ENCODE peak calls at places on chromosomes 2 and 18, in four cellular contexts. O, K, A and Q are unnamed samples.

GRCh38 chr18:10457798-10458197 is 3.4 kb downstream of the APCDD1 start:
- DNase-seq in O (peak; percentile 16), K (no peak), A (no peak), Q (no peak)

GRCh38 chr2:219962801-219963200 is 335.4 kb downstream of the SLC4A3 start:
- DNase-seq in O (no peak), K (no peak), A (no peak), Q (no peak)

GRCh38 chr2:80105020-80105419 is 199.5 kb downstream of the LRRTM1 start:
- DNase-seq in O (no peak), K (no peak), A (no peak), Q (no peak)

GRCh38 chr18:22650247-22650646 is 232.5 kb upstream of the CTAGE1 start:
- DNase-seq in O (no peak), K (no peak), A (peak; percentile 77), Q (no peak)

GRCh38 chr2:7880561-7880960 is 801.3 kb upstream of the ID2 start:
- DNase-seq in O (no peak), K (no peak), A (no peak), Q (no peak)

GRCh38 chr18:46761054-46761769 is 4.4 kb upstream of the ST8SIA5 start:
- DNase-seq in O (no peak), K (no peak), A (no peak), Q (no peak)

GRCh38 chr18:79460445-79461300 is 64.9 kb downstream of the NFATC1 start:
- DNase-seq in O (no peak), K (no peak), A (no peak), Q (no peak)

GRCh38 chr2:31260870-31261269 is 26.9 kb downstream of the EHD3 start:
- DNase-seq in O (no peak), K (no peak), A (no peak), Q (no peak)

GRCh38 chr2:121099329-121100318 is 185.4 kb downstream of the TFCP2L1 start:
- DNase-seq in O (no peak), K (no peak), A (no peak), Q (peak; percentile 27)

GRCh38 chr2:35821675-35822074 is 533.9 kb upstream of the CRIM1 start:
- DNase-seq in O (no peak), K (no peak), A (no peak), Q (no peak)

GRCh38 chr2:201882353-201883095 is 76.2 kb downstream of the CDK15 start:
- DNase-seq in O (peak; percentile 59), K (no peak), A (peak; percentile 57), Q (no peak)

GRCh38 chr18:63253428-63254372 is 65.9 kb downstream of the BCL2 start:
- DNase-seq in O (peak; percentile 57), K (no peak), A (peak; percentile 73), Q (no peak)

GRCh38 chr2:227728035-227728434 is at the start of gene SCYGR7:
- DNase-seq in O (no peak), K (no peak), A (no peak), Q (no peak)

GRCh38 chr18:53991202-53991601 is 233.3 kb downstream of the MBD2 start:
- DNase-seq in O (peak; percentile 11), K (no peak), A (peak; percentile 78), Q (no peak)

GRCh38 chr2:23632386-23632785 is 247.4 kb downstream of the KLHL29 start:
- DNase-seq in O (no peak), K (no peak), A (no peak), Q (no peak)

GRCh38 chr2:156492979-156493378 is 56.8 kb downstream of the GPD2 start:
- DNase-seq in O (no peak), K (no peak), A (no peak), Q (no peak)

GRCh38 chr2:27291865-27292264 is 9.6 kb downstream of the TRIM54 start:
- DNase-seq in O (no peak), K (no peak), A (no peak), Q (no peak)

GRCh38 chr18:78069784-78070664 is 820.4 kb downstream of the GALR1 start:
- DNase-seq in O (no peak), K (no peak), A (peak; percentile 5), Q (no peak)

GRCh38 chr2:238143239-238143951 is 4.9 kb downstream of the KLHL30 start:
- DNase-seq in O (no peak), K (no peak), A (no peak), Q (peak; percentile 78)

GRCh38 chr2:207766697-207767460 is 2.8 kb downstream of the FZD5 start:
- DNase-seq in O (no peak), K (no peak), A (no peak), Q (no peak)

GRCh38 chr2:3175568-3175955 is 202.1 kb downstream of the EIPR1 start:
- DNase-seq in O (no peak), K (no peak), A (no peak), Q (no peak)

GRCh38 chr18:40293311-40293710 is 1661.7 kb upstream of the PIK3C3 start:
- DNase-seq in O (no peak), K (no peak), A (peak; percentile 30), Q (no peak)

GRCh38 chr2:23299796-23300195 is 85.2 kb upstream of the KLHL29 start:
- DNase-seq in O (no peak), K (no peak), A (no peak), Q (no peak)

GRCh38 chr2:178333851-178334250 is 117.1 kb downstream of the PRKRA start:
- DNase-seq in O (no peak), K (no peak), A (no peak), Q (no peak)

GRCh38 chr2:198756166-198756565 is 701.6 kb downstream of the SATB2 start:
- DNase-seq in O (peak; percentile 54), K (no peak), A (no peak), Q (no peak)

GRCh38 chr18:36314754-36315153 is 17.2 kb downstream of the FHOD3 start:
- DNase-seq in O (peak; percentile 81), K (no peak), A (peak; percentile 85), Q (no peak)

GRCh38 chr18:49020621-49021021 is 69.9 kb upstream of the SMAD7 start:
- DNase-seq in O (no peak), K (no peak), A (no peak), Q (no peak)